ENCODE peak calls at places on chromosomes 3 and 15, in eight cellular contexts. Z is body of pancreas, Y is IMR-90, J is H1, V is K562, I is Peyer's patch, E is GM12891, W is stomach. K is an unnamed sample.
A peak's percentile ranks its signal among the peaks of the same experiment; 100 is the strongest.

GRCh38 chr3:194200422-194201060 is 64.6 kb downstream of the HES1 start:
- DNase-seq in W (no peak), V (no peak), I (no peak), E (no peak), Y (no peak), J (no peak), Z (no peak), K (no peak)

GRCh38 chr3:109071349-109072142 is 46.4 kb downstream of the MORC1 start:
- DNase-seq in Z (peak; percentile 23), V (no peak), W (peak; percentile 29), Y (no peak), I (no peak), J (no peak), E (no peak), K (no peak)

GRCh38 chr15:43463542-43463941 is 29.4 kb downstream of the TP53BP1 start:
- DNase-seq in W (no peak), Z (no peak), J (no peak), I (no peak), Y (peak; percentile 12), V (no peak), E (no peak), K (no peak)

GRCh38 chr15:77837649-77838025 is 204.9 kb upstream of the LINGO1 start:
- DNase-seq in V (no peak), E (no peak), I (peak; percentile 29), Y (no peak), W (no peak), Z (no peak), J (no peak), K (no peak)

GRCh38 chr3:114712728-114713492 is 419.1 kb downstream of the TIGIT start:
- DNase-seq in J (no peak), Z (no peak), I (no peak), Y (no peak), E (no peak), W (no peak), V (no peak), K (no peak)

GRCh38 chr15:67998599-67999122 is 55.5 kb upstream of the PIAS1 start:
- DNase-seq in Z (peak; percentile 46), W (peak; percentile 76), Y (peak; percentile 62), J (no peak), I (peak; percentile 73), E (no peak), V (no peak), K (no peak)

GRCh38 chr3:88410259-88410658 is 260.5 kb downstream of the C3orf38 start:
- DNase-seq in E (no peak), V (no peak), Z (no peak), I (no peak), Y (no peak), W (no peak), J (no peak), K (no peak)

GRCh38 chr3:188198001-188198400 is 44.0 kb downstream of the LPP start:
- DNase-seq in Z (no peak), J (no peak), I (no peak), W (no peak), E (no peak), V (no peak), Y (no peak), K (no peak)

GRCh38 chr3:133262371-133262770 is 137.5 kb upstream of the BFSP2 start:
- DNase-seq in Z (no peak), E (no peak), I (no peak), Y (no peak), W (no peak), V (no peak), J (no peak), K (no peak)

GRCh38 chr15:98651581-98652220 is 3.4 kb downstream of the IGF1R start:
- DNase-seq in E (no peak), V (no peak), J (no peak), W (no peak), Y (peak; percentile 38), Z (no peak), I (no peak), K (no peak)

GRCh38 chr15:43433160-43433559 is 59.8 kb downstream of the TP53BP1 start:
- DNase-seq in Z (no peak), W (no peak), Y (peak; percentile 51), V (no peak), J (no peak), E (no peak), I (no peak), K (no peak)

GRCh38 chr15:60917469-60918130 is 311.5 kb downstream of the RORA start:
- DNase-seq in E (no peak), J (no peak), Z (peak; percentile 71), Y (peak; percentile 18), V (no peak), I (no peak), W (peak; percentile 54), K (no peak)

GRCh38 chr15:60918234-60918964 is 310.7 kb downstream of the RORA start:
- DNase-seq in W (peak; percentile 42), E (no peak), J (no peak), I (no peak), Y (no peak), V (no peak), Z (peak; percentile 62), K (no peak)

GRCh38 chr15:60916674-60917468 is 312.2 kb downstream of the RORA start:
- DNase-seq in Y (peak; percentile 85), I (peak; percentile 71), V (peak; percentile 69), W (peak; percentile 81), E (peak; percentile 35), Z (peak; percentile 89), J (peak; percentile 87), K (peak; percentile 12)

GRCh38 chr15:60914360-60914759 is 314.7 kb downstream of the RORA start:
- DNase-seq in E (no peak), I (no peak), J (no peak), V (no peak), Z (no peak), W (no peak), Y (no peak), K (no peak)

GRCh38 chr15:60916032-60916673 is 312.9 kb downstream of the RORA start:
- DNase-seq in Y (no peak), W (no peak), J (no peak), V (no peak), E (no peak), I (no peak), Z (no peak), K (no peak)
- TF ChIP-seq POLR2A in Y (no peak), W (no peak), J (no peak), V (no peak), E (no peak), I (no peak), Z (no peak), K (no peak)

GRCh38 chr3:52986938-52987337 is 58.9 kb downstream of the SFMBT1 start:
- DNase-seq in E (no peak), V (peak; percentile 35), Y (peak; percentile 70), Z (no peak), W (no peak), J (no peak), I (no peak), K (no peak)

GRCh38 chr3:52986049-52986448 is 59.8 kb downstream of the SFMBT1 start:
- DNase-seq in Y (peak; percentile 77), W (no peak), I (no peak), V (no peak), J (no peak), Z (no peak), E (no peak), K (no peak)

GRCh38 chr3:52983828-52984227 is 62.0 kb downstream of the SFMBT1 start:
- DNase-seq in I (no peak), Y (no peak), E (no peak), Z (no peak), V (no peak), J (no peak), W (no peak), K (no peak)

GRCh38 chr3:52982839-52983238 is 63.0 kb downstream of the SFMBT1 start:
- DNase-seq in V (no peak), W (no peak), Z (no peak), E (no peak), J (no peak), Y (no peak), I (no peak), K (no peak)

GRCh38 chr3:52983336-52983807 is 62.5 kb downstream of the SFMBT1 start:
- DNase-seq in W (no peak), Y (no peak), J (no peak), I (no peak), E (peak; percentile 23), Z (no peak), V (no peak), K (no peak)
- TF ChIP-seq POLR2A in W (no peak), Y (no peak), J (no peak), I (no peak), E (peak; percentile 33), Z (no peak), V (no peak), K (no peak)

GRCh38 chr15:64462492-64462891 is 2.1 kb downstream of the ZNF609 start:
- DNase-seq in W (no peak), Z (no peak), J (no peak), V (no peak), E (no peak), Y (no peak), I (no peak), K (no peak)

GRCh38 chr15:64460737-64461576 is 579 bp downstream of the ZNF609 start:
- DNase-seq in E (peak; percentile 42), V (peak; percentile 52), J (peak; percentile 54), Y (peak; percentile 81), W (no peak), I (peak; percentile 55), Z (peak; percentile 27), K (no peak)

GRCh38 chr15:64461577-64462162 is 1.3 kb downstream of the ZNF609 start:
- DNase-seq in I (no peak), E (no peak), V (peak; percentile 96), Y (peak; percentile 27), Z (no peak), J (no peak), W (peak; percentile 28), K (peak; percentile 15)

GRCh38 chr15:64459382-64459781 is 996 bp upstream of the ZNF609 start:
- DNase-seq in Z (no peak), V (peak; percentile 46), J (no peak), I (no peak), E (no peak), W (no peak), Y (no peak), K (no peak)

DNA sequence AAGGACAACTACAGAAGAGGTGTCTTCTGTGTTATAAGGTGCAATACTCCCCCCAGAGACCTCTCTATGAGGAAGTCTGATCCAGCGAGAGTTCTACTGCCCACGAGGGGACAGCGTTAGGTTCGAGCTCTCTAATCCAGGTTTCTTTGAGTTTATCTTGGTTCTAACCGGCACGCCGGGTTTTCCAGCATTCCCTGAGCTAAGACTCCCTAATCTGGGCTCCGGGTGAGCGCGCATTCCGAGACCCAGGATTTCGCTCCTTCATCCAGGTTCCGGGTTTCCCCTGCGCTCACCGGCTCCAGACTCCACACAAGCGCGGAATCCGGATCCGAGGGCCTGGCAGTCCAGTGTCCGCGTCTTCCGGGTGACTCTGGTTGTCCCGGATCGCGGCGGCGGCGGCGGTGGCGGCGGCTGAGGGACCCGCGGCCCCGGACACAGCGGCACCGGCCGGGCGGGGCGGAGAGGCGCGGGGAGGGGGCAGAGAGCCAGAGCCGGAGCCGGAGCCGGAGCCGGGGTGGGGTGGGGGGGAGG is at the start of gene ZNF609:
- DNase-seq in V (peak; percentile 95), Z (peak; percentile 96), Y (peak; percentile 94), E (peak; percentile 72), W (peak; percentile 94), J (peak; percentile 100), I (peak; percentile 95), K (peak; percentile 68)
- TF ChIP-seq POLR2A in V (peak; percentile 39), Z (peak; percentile 42), Y (peak; percentile 34), E (no peak), W (no peak), J (peak; percentile 79), I (peak; percentile 86), K (peak; percentile 57)

GRCh38 chr15:40941528-40942336 is 11.5 kb upstream of the CHAC1 start:
- DNase-seq in E (peak; percentile 89), Z (peak; percentile 76), W (peak; percentile 80), I (peak; percentile 87), J (peak; percentile 90), Y (peak; percentile 73), V (peak; percentile 81), K (peak; percentile 90)
- TF ChIP-seq POLR2A in E (no peak), Z (peak; percentile 65), W (no peak), I (peak; percentile 12), J (no peak), Y (peak; percentile 75), V (peak; percentile 54), K (peak; percentile 32)